ENCODE peak calls at places on chromosome 14, in eight cellular contexts. One of them, this sample, is unnamed. For H3K36me3, the result is how much of the 10 kb centered on the place peaks cover.

GRCh38 chr14:101458536-101459391 is 102.5 kb upstream of the DIO3 start:
- DNase-seq in HepG2: no peak
- DNase-seq in pancreas: no peak
- DNase-seq in ovary: no peak
- DNase-seq in brain microvascular endothelial cell: no peak
- DNase-seq in transverse colon: no peak
- DNase-seq in endodermal cell: peak
- DNase-seq in fibroblast of lung: no peak
- DNase-seq in this sample: no peak

GRCh38 chr14:102819790-102820330 is 42.6 kb downstream of the TRAF3 start:
- DNase-seq in HepG2: no peak
- DNase-seq in pancreas: no peak
- DNase-seq in ovary: no peak
- DNase-seq in brain microvascular endothelial cell: peak
- DNase-seq in transverse colon: no peak
- DNase-seq in endodermal cell: no peak
- DNase-seq in fibroblast of lung: no peak
- DNase-seq in this sample: no peak

GRCh38 chr14:45135659-45136314 is at the start of gene FANCM:
- DNase-seq in HepG2: peak
- DNase-seq in pancreas: peak
- DNase-seq in ovary: peak
- DNase-seq in brain microvascular endothelial cell: peak
- DNase-seq in transverse colon: peak
- DNase-seq in endodermal cell: peak
- DNase-seq in fibroblast of lung: peak
- DNase-seq in this sample: peak

GRCh38 chr14:74638066-74638465 is 26.0 kb upstream of the LTBP2 start:
- DNase-seq in HepG2: no peak
- DNase-seq in pancreas: no peak
- DNase-seq in ovary: no peak
- DNase-seq in brain microvascular endothelial cell: peak
- DNase-seq in transverse colon: no peak
- DNase-seq in endodermal cell: peak
- DNase-seq in fibroblast of lung: no peak
- DNase-seq in this sample: no peak

GRCh38 chr14:88987516-88987915 is 163.1 kb downstream of the TTC8 start:
- DNase-seq in HepG2: no peak
- DNase-seq in pancreas: no peak
- DNase-seq in ovary: no peak
- DNase-seq in brain microvascular endothelial cell: no peak
- DNase-seq in transverse colon: peak
- DNase-seq in endodermal cell: no peak
- DNase-seq in fibroblast of lung: no peak
- DNase-seq in this sample: no peak

GRCh38 chr14:45972416-45972815 is 679.2 kb downstream of the RPL10L start:
- DNase-seq in HepG2: no peak
- DNase-seq in pancreas: no peak
- DNase-seq in ovary: no peak
- DNase-seq in brain microvascular endothelial cell: no peak
- DNase-seq in transverse colon: no peak
- DNase-seq in endodermal cell: no peak
- DNase-seq in fibroblast of lung: no peak
- DNase-seq in this sample: no peak

GRCh38 chr14:91374287-91374880 is 43.2 kb downstream of the CCDC88C start:
- DNase-seq in HepG2: no peak
- DNase-seq in pancreas: no peak
- DNase-seq in ovary: no peak
- DNase-seq in brain microvascular endothelial cell: no peak
- DNase-seq in transverse colon: no peak
- DNase-seq in endodermal cell: peak
- DNase-seq in fibroblast of lung: no peak
- DNase-seq in this sample: no peak

GRCh38 chr14:67270354-67270753 is 29.1 kb downstream of the PALS1 start:
- DNase-seq in HepG2: no peak
- DNase-seq in pancreas: no peak
- DNase-seq in ovary: no peak
- DNase-seq in brain microvascular endothelial cell: no peak
- DNase-seq in transverse colon: no peak
- DNase-seq in endodermal cell: no peak
- DNase-seq in fibroblast of lung: peak
- DNase-seq in this sample: no peak

GRCh38 chr14:80291099-80291498 is 79.8 kb upstream of the DIO2 start:
- DNase-seq in HepG2: no peak
- DNase-seq in pancreas: no peak
- DNase-seq in ovary: no peak
- DNase-seq in brain microvascular endothelial cell: no peak
- DNase-seq in transverse colon: no peak
- DNase-seq in endodermal cell: no peak
- DNase-seq in fibroblast of lung: peak
- DNase-seq in this sample: no peak

GRCh38 chr14:50594577-50595316 is 34.8 kb downstream of the ATL1 start:
- DNase-seq in HepG2: peak
- DNase-seq in pancreas: no peak
- DNase-seq in ovary: no peak
- DNase-seq in brain microvascular endothelial cell: no peak
- DNase-seq in transverse colon: no peak
- DNase-seq in endodermal cell: peak
- DNase-seq in fibroblast of lung: no peak
- DNase-seq in this sample: no peak

GRCh38 chr14:39315859-39316444 is 82.2 kb downstream of the MIA2 start:
- DNase-seq in HepG2: no peak
- DNase-seq in pancreas: no peak
- DNase-seq in ovary: no peak
- DNase-seq in brain microvascular endothelial cell: no peak
- DNase-seq in transverse colon: no peak
- DNase-seq in endodermal cell: no peak
- DNase-seq in fibroblast of lung: no peak
- DNase-seq in this sample: no peak
- H3K36me3 ChIP-seq in HepG2: half or more
- H3K36me3 ChIP-seq in pancreas: under half
- H3K36me3 ChIP-seq in ovary: under half
- H3K36me3 ChIP-seq in brain microvascular endothelial cell: under half
- H3K36me3 ChIP-seq in transverse colon: under half
- H3K36me3 ChIP-seq in endodermal cell: under half
- H3K36me3 ChIP-seq in fibroblast of lung: under half
- H3K36me3 ChIP-seq in this sample: under half

GRCh38 chr14:20657216-20658211 is 16.0 kb upstream of the OR6S1 start:
- DNase-seq in HepG2: peak
- DNase-seq in pancreas: no peak
- DNase-seq in ovary: no peak
- DNase-seq in brain microvascular endothelial cell: peak
- DNase-seq in transverse colon: no peak
- DNase-seq in endodermal cell: peak
- DNase-seq in fibroblast of lung: no peak
- DNase-seq in this sample: no peak
- TF ChIP-seq CTCF in HepG2: peak
- TF ChIP-seq CTCF in pancreas: no peak
- TF ChIP-seq CTCF in ovary: no peak
- TF ChIP-seq CTCF in brain microvascular endothelial cell: peak
- TF ChIP-seq CTCF in transverse colon: no peak
- TF ChIP-seq CTCF in endodermal cell: peak
- TF ChIP-seq CTCF in fibroblast of lung: no peak
- TF ChIP-seq CTCF in this sample: no peak

DNA sequence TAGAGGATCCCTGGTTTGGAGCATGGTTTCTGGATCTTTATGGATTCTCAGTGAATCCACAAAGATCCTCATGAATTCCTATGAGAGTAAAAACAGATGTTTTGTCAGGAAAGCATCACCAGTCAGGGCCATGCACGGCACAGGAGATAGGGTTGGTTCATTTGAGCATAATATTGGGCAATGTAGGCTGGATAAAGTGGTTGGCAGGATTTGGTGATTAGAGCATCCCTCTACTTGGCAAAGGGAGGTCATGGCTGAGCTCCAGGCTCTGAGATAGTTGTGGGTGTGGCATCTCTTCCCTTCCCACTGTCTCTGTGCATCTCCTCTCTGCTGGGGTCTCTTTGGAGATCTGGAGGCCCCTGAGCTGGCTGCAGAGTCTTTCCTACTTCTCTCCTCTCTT is 149.8 kb downstream of the DACT1 start:
- DNase-seq in HepG2: no peak
- DNase-seq in pancreas: no peak
- DNase-seq in ovary: no peak
- DNase-seq in brain microvascular endothelial cell: no peak
- DNase-seq in transverse colon: no peak
- DNase-seq in endodermal cell: no peak
- DNase-seq in fibroblast of lung: no peak
- DNase-seq in this sample: no peak
- H3K36me3 ChIP-seq in HepG2: under half
- H3K36me3 ChIP-seq in pancreas: under half
- H3K36me3 ChIP-seq in ovary: under half
- H3K36me3 ChIP-seq in brain microvascular endothelial cell: under half
- H3K36me3 ChIP-seq in transverse colon: under half
- H3K36me3 ChIP-seq in endodermal cell: under half
- H3K36me3 ChIP-seq in fibroblast of lung: under half
- H3K36me3 ChIP-seq in this sample: under half

GRCh38 chr14:33848706-33849454 is 102.0 kb downstream of the EGLN3 start:
- DNase-seq in HepG2: peak
- DNase-seq in pancreas: peak
- DNase-seq in ovary: peak
- DNase-seq in brain microvascular endothelial cell: peak
- DNase-seq in transverse colon: peak
- DNase-seq in endodermal cell: peak
- DNase-seq in fibroblast of lung: peak
- DNase-seq in this sample: peak
- TF ChIP-seq CTCF in HepG2: peak
- TF ChIP-seq CTCF in pancreas: peak
- TF ChIP-seq CTCF in ovary: no peak
- TF ChIP-seq CTCF in brain microvascular endothelial cell: peak
- TF ChIP-seq CTCF in transverse colon: peak
- TF ChIP-seq CTCF in endodermal cell: peak
- TF ChIP-seq CTCF in fibroblast of lung: peak
- TF ChIP-seq CTCF in this sample: no peak

GRCh38 chr14:73208390-73208789 is 28.9 kb upstream of the PAPLN start:
- DNase-seq in HepG2: no peak
- DNase-seq in pancreas: no peak
- DNase-seq in ovary: no peak
- DNase-seq in brain microvascular endothelial cell: no peak
- DNase-seq in transverse colon: no peak
- DNase-seq in endodermal cell: no peak
- DNase-seq in fibroblast of lung: no peak
- DNase-seq in this sample: no peak

GRCh38 chr14:73211251-73211650 is 26.1 kb upstream of the PAPLN start:
- DNase-seq in HepG2: peak
- DNase-seq in pancreas: no peak
- DNase-seq in ovary: no peak
- DNase-seq in brain microvascular endothelial cell: no peak
- DNase-seq in transverse colon: no peak
- DNase-seq in endodermal cell: no peak
- DNase-seq in fibroblast of lung: no peak
- DNase-seq in this sample: no peak

GRCh38 chr14:73207615-73208014 is 29.7 kb upstream of the PAPLN start:
- DNase-seq in HepG2: no peak
- DNase-seq in pancreas: no peak
- DNase-seq in ovary: no peak
- DNase-seq in brain microvascular endothelial cell: no peak
- DNase-seq in transverse colon: no peak
- DNase-seq in endodermal cell: no peak
- DNase-seq in fibroblast of lung: no peak
- DNase-seq in this sample: no peak

GRCh38 chr14:73209943-73210342 is 27.4 kb upstream of the PAPLN start:
- DNase-seq in HepG2: no peak
- DNase-seq in pancreas: no peak
- DNase-seq in ovary: no peak
- DNase-seq in brain microvascular endothelial cell: no peak
- DNase-seq in transverse colon: no peak
- DNase-seq in endodermal cell: no peak
- DNase-seq in fibroblast of lung: peak
- DNase-seq in this sample: no peak

GRCh38 chr14:73208846-73209245 is 28.5 kb upstream of the PAPLN start:
- DNase-seq in HepG2: no peak
- DNase-seq in pancreas: no peak
- DNase-seq in ovary: no peak
- DNase-seq in brain microvascular endothelial cell: no peak
- DNase-seq in transverse colon: no peak
- DNase-seq in endodermal cell: no peak
- DNase-seq in fibroblast of lung: no peak
- DNase-seq in this sample: no peak
- H3K36me3 ChIP-seq in HepG2: under half
- H3K36me3 ChIP-seq in pancreas: under half
- H3K36me3 ChIP-seq in ovary: under half
- H3K36me3 ChIP-seq in brain microvascular endothelial cell: under half
- H3K36me3 ChIP-seq in transverse colon: under half
- H3K36me3 ChIP-seq in endodermal cell: half or more
- H3K36me3 ChIP-seq in fibroblast of lung: under half
- H3K36me3 ChIP-seq in this sample: under half

GRCh38 chr14:104665663-104666522 is 23.5 kb upstream of the INF2 start:
- DNase-seq in HepG2: peak
- DNase-seq in pancreas: peak
- DNase-seq in ovary: no peak
- DNase-seq in brain microvascular endothelial cell: no peak
- DNase-seq in transverse colon: peak
- DNase-seq in endodermal cell: peak
- DNase-seq in fibroblast of lung: no peak
- DNase-seq in this sample: no peak
- TF ChIP-seq CTCF in HepG2: peak
- TF ChIP-seq CTCF in pancreas: peak
- TF ChIP-seq CTCF in ovary: no peak
- TF ChIP-seq CTCF in brain microvascular endothelial cell: peak
- TF ChIP-seq CTCF in transverse colon: peak
- TF ChIP-seq CTCF in endodermal cell: peak
- TF ChIP-seq CTCF in fibroblast of lung: no peak
- TF ChIP-seq CTCF in this sample: peak

GRCh38 chr14:55973285-55973800 is 144.9 kb upstream of the PELI2 start:
- DNase-seq in HepG2: no peak
- DNase-seq in pancreas: no peak
- DNase-seq in ovary: no peak
- DNase-seq in brain microvascular endothelial cell: no peak
- DNase-seq in transverse colon: no peak
- DNase-seq in endodermal cell: no peak
- DNase-seq in fibroblast of lung: no peak
- DNase-seq in this sample: no peak

GRCh38 chr14:55976619-55977018 is 141.6 kb upstream of the PELI2 start:
- DNase-seq in HepG2: no peak
- DNase-seq in pancreas: no peak
- DNase-seq in ovary: no peak
- DNase-seq in brain microvascular endothelial cell: no peak
- DNase-seq in transverse colon: peak
- DNase-seq in endodermal cell: no peak
- DNase-seq in fibroblast of lung: no peak
- DNase-seq in this sample: no peak

GRCh38 chr14:55975281-55975905 is 142.8 kb upstream of the PELI2 start:
- DNase-seq in HepG2: no peak
- DNase-seq in pancreas: no peak
- DNase-seq in ovary: no peak
- DNase-seq in brain microvascular endothelial cell: no peak
- DNase-seq in transverse colon: no peak
- DNase-seq in endodermal cell: no peak
- DNase-seq in fibroblast of lung: no peak
- DNase-seq in this sample: no peak

GRCh38 chr14:55976219-55976618 is 142.0 kb upstream of the PELI2 start:
- DNase-seq in HepG2: no peak
- DNase-seq in pancreas: peak
- DNase-seq in ovary: no peak
- DNase-seq in brain microvascular endothelial cell: no peak
- DNase-seq in transverse colon: peak
- DNase-seq in endodermal cell: no peak
- DNase-seq in fibroblast of lung: no peak
- DNase-seq in this sample: no peak

GRCh38 chr14:55974046-55974582 is 144.1 kb upstream of the PELI2 start:
- DNase-seq in HepG2: no peak
- DNase-seq in pancreas: no peak
- DNase-seq in ovary: no peak
- DNase-seq in brain microvascular endothelial cell: peak
- DNase-seq in transverse colon: no peak
- DNase-seq in endodermal cell: no peak
- DNase-seq in fibroblast of lung: no peak
- DNase-seq in this sample: no peak
- H3K36me3 ChIP-seq in HepG2: under half
- H3K36me3 ChIP-seq in pancreas: under half
- H3K36me3 ChIP-seq in ovary: under half
- H3K36me3 ChIP-seq in brain microvascular endothelial cell: under half
- H3K36me3 ChIP-seq in transverse colon: under half
- H3K36me3 ChIP-seq in endodermal cell: under half
- H3K36me3 ChIP-seq in fibroblast of lung: under half
- H3K36me3 ChIP-seq in this sample: under half

GRCh38 chr14:26319139-26319864 is 278.5 kb downstream of the NOVA1 start:
- DNase-seq in HepG2: no peak
- DNase-seq in pancreas: no peak
- DNase-seq in ovary: no peak
- DNase-seq in brain microvascular endothelial cell: no peak
- DNase-seq in transverse colon: no peak
- DNase-seq in endodermal cell: no peak
- DNase-seq in fibroblast of lung: no peak
- DNase-seq in this sample: no peak
- TF ChIP-seq CTCF in HepG2: no peak
- TF ChIP-seq CTCF in pancreas: no peak
- TF ChIP-seq CTCF in ovary: no peak
- TF ChIP-seq CTCF in brain microvascular endothelial cell: no peak
- TF ChIP-seq CTCF in transverse colon: no peak
- TF ChIP-seq CTCF in endodermal cell: no peak
- TF ChIP-seq CTCF in fibroblast of lung: no peak
- TF ChIP-seq CTCF in this sample: no peak